ENCODE peak calls at places on chromosomes 12 and 14, in four cellular contexts. S is CD4-positive, CD25-positive, alpha-beta regulatory T cell; X is neuronal stem cell; W is naive thymus-derived CD4-positive, alpha-beta T cell. F is an unnamed sample. For H3K4me1, the result is how much of the 10 kb centered on the place peaks cover.

GRCh38 chr14:57245941-57246340 is 22.8 kb downstream of the EXOC5 start:
- DNase-seq in S (no peak), W (no peak), X (no peak), F (no peak)

GRCh38 chr12:46489951-46490388 is 117.4 kb upstream of the SLC38A2 start:
- DNase-seq in X (no peak), S (no peak), W (no peak), F (no peak)

GRCh38 chr14:66403183-66403582 is 83.0 kb upstream of the CCDC196 start:
- DNase-seq in X (no peak), W (no peak), S (no peak), F (no peak)

GRCh38 chr14:105338392-105338791 is 23.8 kb downstream of the PACS2 start:
- DNase-seq in W (no peak), S (no peak), X (no peak), F (no peak)

GRCh38 chr12:51210690-51211395 is 7.0 kb downstream of the POU6F1 start:
- DNase-seq in S (no peak), W (no peak), X (no peak), F (no peak)

GRCh38 chr12:11621797-11622423 is 27.6 kb upstream of the ETV6 start:
- DNase-seq in S (no peak), W (no peak), X (no peak), F (peak)

GRCh38 chr12:64590183-64590582 is 20.1 kb upstream of the RASSF3 start:
- DNase-seq in W (no peak), X (no peak), S (no peak), F (no peak)

GRCh38 chr12:131892711-131893604 is 1.5 kb upstream of the ULK1 start:
- DNase-seq in W (no peak), S (no peak), X (no peak), F (no peak)

GRCh38 chr12:28708918-28709371 is 440.1 kb upstream of the FAR2 start:
- DNase-seq in W (no peak), S (no peak), X (no peak), F (no peak)

DNA sequence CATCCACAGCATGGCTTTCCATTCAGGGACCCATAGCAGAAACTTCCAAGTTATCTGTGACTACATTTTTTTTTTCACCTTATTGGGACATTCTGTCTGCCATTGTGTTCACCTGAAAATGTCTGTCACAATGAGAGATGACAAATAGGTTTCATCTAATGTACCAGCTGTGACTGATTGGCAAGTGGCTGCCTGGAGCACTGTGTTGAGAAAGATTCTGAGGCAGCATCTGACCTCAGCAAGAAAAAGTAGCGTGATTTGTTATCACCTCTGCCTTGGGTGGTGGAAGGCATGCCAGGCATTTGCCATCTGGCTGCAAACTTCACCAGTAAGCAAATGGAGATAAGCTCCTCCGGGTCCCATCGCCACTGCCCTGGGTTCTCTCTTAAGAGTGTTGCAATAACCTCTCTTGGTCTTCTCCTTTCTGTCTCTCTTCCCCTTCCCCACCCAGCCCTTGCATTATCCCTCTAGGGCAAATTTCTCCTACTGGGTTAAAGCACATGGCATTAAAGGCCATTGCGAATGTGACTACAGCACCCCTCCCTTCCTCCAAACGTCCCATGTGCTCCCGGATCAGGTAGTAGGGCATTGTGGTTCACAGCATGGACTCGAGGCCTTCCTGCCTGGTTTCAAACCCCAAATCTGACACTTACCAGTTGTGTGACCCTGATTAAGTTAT is 8.4 kb upstream of the LGALS3 start:
- DNase-seq in S (no peak), W (no peak), X (no peak), F (no peak)
- H3K4me1 ChIP-seq in S (under half), W (under half), X (under half), F (under half)

GRCh38 chr12:664779-665092 is 1.5 kb upstream of the NINJ2 start:
- DNase-seq in X (no peak), W (no peak), S (no peak), F (no peak)
- H3K4me1 ChIP-seq in X (under half), W (under half), S (half or more), F (under half)

DNA sequence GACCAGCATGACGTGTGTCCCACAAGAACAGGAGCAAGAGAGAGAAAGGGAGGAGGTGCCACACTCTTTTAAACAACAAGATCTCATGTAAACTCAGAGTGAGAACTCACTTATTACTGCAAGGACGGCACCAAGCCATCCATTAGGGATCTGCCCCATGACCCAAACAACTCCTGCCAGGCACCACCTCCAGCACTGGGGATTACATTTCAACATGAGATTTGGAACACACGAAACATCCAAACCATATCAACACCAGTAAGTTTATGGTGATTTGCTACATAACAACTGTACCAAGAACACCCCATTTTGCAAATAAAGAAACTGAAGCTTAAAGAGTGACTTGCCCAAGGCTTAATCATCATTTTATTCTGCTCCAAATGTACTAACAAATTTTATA is 23.7 kb upstream of the OR6J1 start:
- DNase-seq in S (no peak), X (no peak), W (no peak), F (no peak)
- H3K4me1 ChIP-seq in S (under half), X (under half), W (under half), F (under half)

GRCh38 chr12:1805441-1806081 is 14.8 kb upstream of the LRTM2 start:
- DNase-seq in W (no peak), X (no peak), S (no peak), F (no peak)
- H3K4me1 ChIP-seq in W (under half), X (under half), S (under half), F (under half)

GRCh38 chr12:124543591-124544310 is 23.7 kb downstream of the NCOR2 start:
- DNase-seq in W (no peak), X (no peak), S (no peak), F (no peak)
- H3K4me1 ChIP-seq in W (under half), X (under half), S (half or more), F (under half)

DNA sequence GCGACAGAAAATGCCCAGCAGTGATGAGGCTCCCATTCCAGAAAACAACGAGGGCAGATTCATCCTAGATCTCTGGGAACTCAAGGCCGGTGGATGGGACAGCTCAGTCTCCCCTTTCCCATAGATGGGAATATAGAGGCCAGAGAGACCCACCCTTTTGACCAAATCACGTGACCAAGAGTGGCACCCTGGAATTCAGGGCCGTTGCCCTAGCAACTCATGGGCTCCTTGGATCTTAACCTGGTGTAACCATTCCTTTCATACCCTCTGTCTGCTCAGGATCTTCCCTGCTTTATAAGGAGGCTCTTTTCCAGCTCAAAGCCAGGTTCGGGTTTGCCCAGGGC is 8.4 kb upstream of the LRTM2 start:
- DNase-seq in W (no peak), X (no peak), S (no peak), F (no peak)
- H3K4me1 ChIP-seq in W (under half), X (under half), S (under half), F (under half)

GRCh38 chr12:65609359-65609771 is 214.9 kb upstream of the HMGA2 start:
- DNase-seq in W (no peak), S (no peak), X (no peak), F (no peak)
- H3K4me1 ChIP-seq in W (under half), S (under half), X (under half), F (under half)

GRCh38 chr12:80935076-80935475 is 2.7 kb downstream of the LIN7A start:
- DNase-seq in W (no peak), X (no peak), S (no peak), F (no peak)
- H3K4me1 ChIP-seq in W (under half), X (under half), S (under half), F (under half)